ENCODE peak calls at places on chromosomes 16 and 17, in seven cellular contexts. E is PC-3, Q is GM23248, U is HCT116, T is GM23338, D is hepatocyte, I is neural progenitor cell. R is an unnamed sample.

GRCh38 chr17:40564883-40565744 is at the start of gene CCR7:
- DNase-seq in T (no peak), U (no peak), I (no peak), Q (no peak), D (no peak), E (no peak), R (peak; percentile 75)

GRCh38 chr17:901964-902363 is 77.6 kb downstream of the NXN start:
- DNase-seq in E (no peak), U (no peak), Q (peak; percentile 46), T (no peak), D (no peak), I (no peak), R (no peak)

GRCh38 chr17:47363171-47363570 is 39.4 kb downstream of the EFCAB13 start:
- DNase-seq in T (no peak), U (no peak), Q (peak; percentile 34), D (no peak), I (no peak), E (no peak), R (no peak)

GRCh38 chr16:87317766-87318121 is 552 bp upstream of the C16orf95 start:
- DNase-seq in D (peak; percentile 78), Q (peak; percentile 91), T (peak; percentile 47), E (peak; percentile 31), U (no peak), I (no peak), R (peak; percentile 63)

GRCh38 chr17:50173335-50173941 is 7.6 kb downstream of the SGCA start:
- DNase-seq in E (no peak), Q (peak; percentile 96), U (no peak), T (peak; percentile 34), D (no peak), I (peak; percentile 37), R (no peak)

GRCh38 chr17:80151333-80151732 is 4.4 kb upstream of the EIF4A3 start:
- DNase-seq in I (no peak), Q (peak; percentile 71), D (peak; percentile 61), E (no peak), T (no peak), U (no peak), R (no peak)

GRCh38 chr17:31085563-31085962 is 9.2 kb upstream of the NF1 start:
- DNase-seq in E (peak; percentile 2), U (no peak), T (no peak), I (no peak), D (peak; percentile 51), Q (peak; percentile 86), R (no peak)

GRCh38 chr17:46979023-46979870 is at the start of gene RPRML:
- DNase-seq in E (peak; percentile 35), T (peak; percentile 64), D (peak; percentile 56), Q (peak; percentile 47), U (no peak), I (peak; percentile 77), R (peak; percentile 73)

GRCh38 chr16:76639685-76640289 is 362.6 kb downstream of the CNTNAP4 start:
- DNase-seq in U (no peak), D (peak; percentile 67), I (peak; percentile 58), E (peak; percentile 60), T (peak; percentile 84), Q (peak; percentile 2), R (peak; percentile 12)

GRCh38 chr16:72985148-72985882 is 62.6 kb downstream of the ZFHX3 start:
- DNase-seq in T (no peak), Q (peak; percentile 83), U (no peak), D (no peak), E (no peak), I (no peak), R (no peak)

GRCh38 chr17:57747221-57748017 is 2.3 kb upstream of the CCDC182 start:
- DNase-seq in E (peak; percentile 83), I (peak; percentile 73), D (peak; percentile 78), T (peak; percentile 84), U (peak; percentile 76), Q (peak; percentile 74), R (peak; percentile 83)

GRCh38 chr16:4639899-4640509 is 15.4 kb downstream of the MGRN1 start:
- DNase-seq in Q (peak; percentile 12), T (no peak), I (no peak), U (no peak), E (no peak), D (no peak), R (no peak)

DNA sequence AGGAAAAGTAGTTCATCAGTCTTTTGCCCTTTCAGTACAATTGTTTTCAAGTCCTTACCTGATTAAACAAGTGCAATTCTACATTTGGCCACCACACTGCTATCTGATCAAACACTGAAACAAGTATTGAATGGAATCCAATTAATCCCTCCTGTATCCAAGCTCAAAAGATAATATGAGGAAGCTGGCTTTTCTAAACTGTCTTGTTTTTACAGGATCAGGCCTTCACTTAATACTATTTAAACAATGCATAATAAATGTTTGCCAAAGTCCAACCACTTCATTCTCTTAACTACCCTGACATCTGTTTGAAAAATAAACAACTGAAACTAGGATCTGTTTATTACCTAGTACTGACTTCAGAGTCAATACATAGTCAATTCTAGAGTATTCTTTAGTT is 131.6 kb downstream of the MRTFB start:
- DNase-seq in I (peak; percentile 23), D (peak; percentile 31), U (peak; percentile 10), T (peak; percentile 57), Q (peak; percentile 13), E (peak; percentile 19), R (no peak)
- TF ChIP-seq EZH2phosphoT487 in I (no peak), D (no peak), U (no peak), T (no peak), Q (no peak), E (no peak), R (no peak)

GRCh38 chr16:48591976-48592375 is 18.0 kb downstream of the N4BP1 start:
- DNase-seq in Q (no peak), I (no peak), U (no peak), T (no peak), D (no peak), E (no peak), R (no peak)

GRCh38 chr16:48597563-48598392 is 12.2 kb downstream of the N4BP1 start:
- DNase-seq in Q (peak; percentile 35), I (no peak), D (no peak), E (no peak), U (no peak), T (no peak), R (no peak)

GRCh38 chr16:48596326-48596725 is 13.7 kb downstream of the N4BP1 start:
- DNase-seq in Q (no peak), I (no peak), T (no peak), E (no peak), U (no peak), D (no peak), R (no peak)

GRCh38 chr16:48590476-48590875 is 19.5 kb downstream of the N4BP1 start:
- DNase-seq in Q (no peak), D (no peak), E (no peak), T (no peak), U (no peak), I (no peak), R (no peak)

GRCh38 chr16:48592839-48593429 is 17.0 kb downstream of the N4BP1 start:
- DNase-seq in Q (no peak), D (no peak), T (peak; percentile 66), I (peak; percentile 23), U (no peak), E (no peak), R (peak; percentile 50)
- TF ChIP-seq EZH2phosphoT487 in Q (no peak), D (no peak), T (no peak), I (no peak), U (no peak), E (no peak), R (no peak)

DNA sequence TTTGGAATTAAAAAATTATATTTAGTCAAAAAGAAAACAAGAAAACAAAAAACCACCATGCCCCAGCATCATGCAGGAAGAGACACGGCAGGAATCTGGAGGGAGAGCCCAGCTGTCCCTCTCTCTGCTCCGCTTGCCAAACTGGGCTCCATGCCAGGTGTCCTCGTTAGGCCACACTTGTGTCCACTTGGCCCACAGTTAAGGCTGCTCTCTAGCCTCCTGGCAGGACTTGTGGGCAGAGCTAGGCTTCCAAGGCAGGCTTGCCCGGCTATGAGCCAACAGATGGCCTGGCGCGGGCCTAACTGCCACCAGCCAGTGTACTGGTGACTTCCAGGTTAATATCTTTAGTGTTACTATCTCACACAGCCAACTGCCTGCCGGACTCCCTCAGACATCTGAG is 10.6 kb downstream of the ATP6V0D1 start:
- DNase-seq in U (no peak), Q (no peak), I (no peak), T (no peak), D (no peak), E (no peak), R (no peak)
- TF ChIP-seq EZH2phosphoT487 in U (no peak), Q (no peak), I (no peak), T (no peak), D (no peak), E (no peak), R (no peak)

DNA sequence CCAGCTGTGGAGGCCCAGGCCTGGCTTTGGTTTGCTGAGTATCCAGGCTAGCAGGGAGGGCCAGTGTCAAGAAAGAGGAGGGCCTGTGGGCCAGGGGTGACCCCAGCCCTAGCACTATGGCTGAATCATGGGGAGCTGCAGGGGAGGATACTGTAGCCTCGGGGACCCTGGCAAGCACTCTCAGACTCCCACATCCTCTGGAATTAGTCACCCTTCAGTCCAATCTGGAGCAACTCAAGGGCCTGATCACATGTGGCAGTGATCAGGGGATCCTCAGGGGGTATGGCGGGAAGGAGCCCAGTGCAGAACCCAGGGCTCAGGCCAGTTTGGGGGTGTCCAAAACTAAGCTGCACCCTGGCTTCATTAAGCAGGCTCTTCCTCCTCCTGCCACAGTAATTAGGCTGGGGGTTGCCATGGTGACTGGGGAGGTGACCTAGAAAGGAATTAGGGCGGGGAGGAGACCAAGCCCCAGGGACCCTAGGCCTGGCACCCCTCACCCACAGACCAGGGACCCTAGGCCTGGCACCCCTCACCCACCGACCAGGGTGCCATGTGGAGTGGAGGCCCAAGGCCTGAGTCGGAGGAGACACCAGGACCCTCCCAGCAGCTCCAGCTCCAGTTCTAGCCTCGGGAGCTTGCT is 5.8 kb downstream of the NLGN2 start:
- DNase-seq in E (peak; percentile 21), D (no peak), T (no peak), I (no peak), Q (peak; percentile 84), U (no peak), R (no peak)
- TF ChIP-seq EZH2phosphoT487 in E (no peak), D (no peak), T (no peak), I (no peak), Q (no peak), U (no peak), R (no peak)

DNA sequence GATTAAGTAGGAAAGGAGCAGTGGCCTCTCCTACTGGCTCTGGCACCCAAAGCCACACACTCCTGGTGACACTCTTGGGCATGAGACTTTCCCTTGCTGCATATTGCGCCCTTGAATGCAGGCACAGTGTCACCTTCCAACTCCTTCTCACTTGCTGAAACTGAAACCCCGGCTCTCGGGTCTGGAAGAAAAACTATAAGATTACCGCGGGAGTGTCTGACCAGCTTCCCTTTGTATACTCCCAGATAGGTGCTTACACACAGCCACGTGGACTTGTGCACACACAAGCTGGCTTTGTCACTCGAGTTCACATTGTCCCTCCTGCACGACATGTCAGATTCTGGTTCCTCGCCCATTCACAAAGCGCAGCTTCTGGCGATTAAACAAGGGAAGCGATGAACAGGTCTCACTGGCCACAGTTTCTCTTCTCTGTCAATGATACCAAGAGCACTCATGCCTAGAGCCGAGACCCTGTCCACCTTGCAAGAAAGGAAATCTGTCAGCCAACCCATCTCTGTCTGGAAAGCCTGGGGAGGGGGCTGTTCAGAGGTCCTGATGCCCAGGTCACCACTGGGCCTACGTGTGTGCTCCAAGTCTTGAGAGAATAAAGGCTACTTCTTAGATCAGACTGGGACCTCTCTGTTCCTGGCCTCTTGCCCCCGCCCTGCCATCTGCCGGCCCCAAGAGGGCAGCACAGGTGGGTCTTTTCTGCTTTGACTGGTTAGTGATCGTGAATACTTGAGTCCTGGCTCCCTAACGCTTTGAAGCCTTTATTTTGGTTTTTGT is 104.5 kb downstream of the MRM1 start:
- DNase-seq in E (peak; percentile 44), Q (peak; percentile 47), U (peak; percentile 18), I (peak; percentile 74), T (peak; percentile 85), D (peak; percentile 58), R (peak; percentile 40)
- TF ChIP-seq EZH2phosphoT487 in E (no peak), Q (no peak), U (no peak), I (no peak), T (no peak), D (no peak), R (no peak)

GRCh38 chr17:66523378-66524174 is 221.2 kb downstream of the PRKCA start:
- DNase-seq in T (no peak), D (peak; percentile 51), I (no peak), Q (peak; percentile 77), E (no peak), U (no peak), R (no peak)
- TF ChIP-seq EZH2phosphoT487 in T (no peak), D (no peak), I (no peak), Q (no peak), E (no peak), U (no peak), R (no peak)

R was measured in OCI-LY7.